ENCODE peak calls at places on chromosomes 3 and 15, in four cellular contexts. B, F, X and T are unnamed samples.

GRCh38 chr3:149487598-149488197 is 13.2 kb downstream of the TM4SF4 start:
- DNase-seq in F (no peak), B (peak; percentile 30), X (no peak), T (no peak)

GRCh38 chr15:72967397-72967796 is 84.9 kb upstream of the NEO1 start:
- DNase-seq in B (no peak), X (no peak), F (no peak), T (no peak)

GRCh38 chr3:171566803-171567422 is 106.7 kb upstream of the TNIK start:
- DNase-seq in B (peak; percentile 63), X (no peak), F (peak; percentile 42), T (peak; percentile 41)

GRCh38 chr3:185960518-185961288 is 22.9 kb upstream of the TRA2B start:
- DNase-seq in F (no peak), B (peak; percentile 28), X (no peak), T (peak; percentile 82)

GRCh38 chr15:41194444-41194843 is 36.1 kb downstream of the EXD1 start:
- DNase-seq in B (no peak), X (no peak), F (no peak), T (no peak)

GRCh38 chr3:45253316-45253715 is 27.2 kb upstream of the TMEM158 start:
- DNase-seq in B (no peak), F (no peak), X (no peak), T (no peak)

GRCh38 chr3:153038779-153039178 is 123.2 kb upstream of the RAP2B start:
- DNase-seq in F (no peak), X (no peak), B (peak; percentile 73), T (peak; percentile 19)

GRCh38 chr3:53234130-53234840 is 21.5 kb downstream of the TKT start:
- DNase-seq in X (no peak), B (no peak), F (no peak), T (no peak)

GRCh38 chr3:190831225-190831624 is 31.3 kb downstream of the GMNC start:
- DNase-seq in X (no peak), F (no peak), B (no peak), T (no peak)

GRCh38 chr15:101006931-101007687 is 88.0 kb downstream of the LRRK1 start:
- DNase-seq in B (peak; percentile 87), X (peak; percentile 69), F (peak; percentile 27), T (peak; percentile 68)

GRCh38 chr3:60703956-60704736 is 547.1 kb downstream of the FHIT start:
- DNase-seq in B (no peak), X (no peak), F (no peak), T (no peak)

GRCh38 chr15:62603757-62604156 is 438.7 kb upstream of the C2CD4B start:
- DNase-seq in X (no peak), F (no peak), B (no peak), T (no peak)

GRCh38 chr15:62598217-62598616 is 433.1 kb upstream of the C2CD4B start:
- DNase-seq in F (no peak), X (no peak), B (no peak), T (no peak)

GRCh38 chr15:62605292-62605691 is 437.3 kb upstream of the TPM1 start:
- DNase-seq in F (no peak), B (no peak), X (no peak), T (no peak)

GRCh38 chr15:62601779-62602540 is 436.9 kb upstream of the C2CD4B start:
- DNase-seq in X (no peak), B (no peak), F (no peak), T (no peak)

DNA sequence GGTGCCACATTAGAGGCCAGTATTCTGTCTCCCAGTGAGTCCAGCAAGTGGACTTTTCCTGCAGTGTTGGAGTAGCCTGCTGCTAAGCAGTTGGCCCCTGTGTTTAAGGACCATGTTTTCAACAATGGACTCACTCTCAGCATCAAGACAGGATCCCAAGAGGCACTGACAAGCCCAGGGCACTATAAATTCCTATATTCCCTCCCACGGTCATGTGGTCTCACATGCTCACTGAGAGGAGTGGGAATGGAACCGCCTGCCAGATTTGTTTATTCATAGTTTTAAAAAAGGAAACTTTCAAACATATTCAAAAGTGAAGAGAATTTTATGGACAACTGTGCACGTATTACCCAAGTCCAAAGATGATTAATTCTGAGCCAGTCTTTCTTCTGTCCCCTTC is 435.3 kb upstream of the C2CD4B start:
- DNase-seq in X (no peak), B (no peak), F (no peak), T (no peak)
- TF ChIP-seq KDM1A in X (no peak), B (no peak), F (no peak), T (no peak)

GRCh38 chr3:66099541-66100065 is 60.9 kb upstream of the MAGI1 start:
- DNase-seq in B (no peak), X (no peak), F (no peak), T (no peak)
- TF ChIP-seq CBX5 in B (no peak), X (no peak), F (no peak), T (no peak)

GRCh38 chr15:85589873-85590272 is 204.9 kb downstream of the KLHL25 start:
- DNase-seq in X (no peak), B (no peak), F (no peak), T (peak; percentile 82)

GRCh38 chr15:85587707-85588441 is 206.9 kb downstream of the KLHL25 start:
- DNase-seq in B (no peak), F (no peak), X (no peak), T (no peak)

GRCh38 chr15:85592148-85592547 is 202.6 kb downstream of the KLHL25 start:
- DNase-seq in X (no peak), B (no peak), F (no peak), T (peak; percentile 27)

GRCh38 chr15:85591622-85592021 is 203.1 kb downstream of the KLHL25 start:
- DNase-seq in B (no peak), F (no peak), X (no peak), T (no peak)

DNA sequence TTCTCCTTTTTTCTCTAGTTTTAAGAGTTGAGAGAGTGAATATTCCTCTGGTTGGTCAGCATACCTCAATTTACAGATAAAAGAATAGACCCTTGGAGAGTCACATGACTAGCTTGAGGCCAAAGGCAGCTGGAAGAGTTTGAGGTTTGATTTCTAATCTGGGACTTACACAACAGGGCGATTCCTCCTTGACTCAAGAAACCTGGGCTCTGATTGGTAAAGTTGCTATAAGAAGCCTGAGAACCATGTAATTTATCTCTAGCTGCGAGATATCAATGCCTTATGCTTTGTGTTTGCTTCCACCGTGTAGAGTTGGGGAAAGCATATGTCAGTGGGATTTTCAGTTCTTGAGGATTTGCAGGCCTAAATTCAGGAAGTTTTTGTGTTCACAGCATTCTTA is 206.1 kb downstream of the KLHL25 start:
- DNase-seq in X (no peak), B (no peak), F (no peak), T (no peak)
- TF ChIP-seq KDM1A in X (no peak), B (no peak), F (no peak), T (no peak)

DNA sequence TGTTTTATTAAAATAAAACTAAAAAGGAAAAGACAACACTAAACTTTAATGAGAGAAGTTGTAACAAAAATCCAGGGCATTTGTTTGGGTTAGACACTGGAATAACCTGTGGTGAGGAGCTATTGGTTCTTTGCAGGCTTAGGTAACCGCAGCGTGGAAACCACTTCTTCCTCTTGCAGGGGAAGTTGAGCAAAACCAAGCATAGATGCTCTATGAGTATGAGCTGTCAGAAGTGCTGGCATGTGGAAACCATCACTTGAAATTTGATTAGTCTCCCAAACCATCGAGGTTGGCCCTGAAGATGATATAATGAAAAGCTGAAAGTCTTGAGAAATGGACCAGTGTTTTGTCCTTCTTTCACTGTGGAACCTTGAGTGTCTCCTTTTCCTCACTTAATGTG is 127.1 kb upstream of the RBMS3 start:
- DNase-seq in X (no peak), B (no peak), F (peak; percentile 15), T (no peak)
- TF ChIP-seq CBX5 in X (no peak), B (no peak), F (no peak), T (no peak)

GRCh38 chr15:34358367-34358766 is 8.6 kb downstream of the LPCAT4 start:
- DNase-seq in B (no peak), X (no peak), F (no peak), T (no peak)
- TF ChIP-seq KDM1A in B (no peak), X (no peak), F (no peak), T (no peak)

GRCh38 chr3:120636790-120637401 is 40.8 kb downstream of the NDUFB4 start:
- DNase-seq in B (no peak), X (no peak), F (no peak), T (no peak)

GRCh38 chr3:120641696-120642246 is 40.3 kb downstream of the HGD start:
- DNase-seq in F (no peak), X (no peak), B (no peak), T (no peak)

GRCh38 chr3:120640231-120640630 is 41.8 kb downstream of the HGD start:
- DNase-seq in B (no peak), F (no peak), X (no peak), T (no peak)

GRCh38 chr3:120634539-120634938 is 38.4 kb downstream of the NDUFB4 start:
- DNase-seq in F (no peak), X (no peak), B (no peak), T (no peak)

DNA sequence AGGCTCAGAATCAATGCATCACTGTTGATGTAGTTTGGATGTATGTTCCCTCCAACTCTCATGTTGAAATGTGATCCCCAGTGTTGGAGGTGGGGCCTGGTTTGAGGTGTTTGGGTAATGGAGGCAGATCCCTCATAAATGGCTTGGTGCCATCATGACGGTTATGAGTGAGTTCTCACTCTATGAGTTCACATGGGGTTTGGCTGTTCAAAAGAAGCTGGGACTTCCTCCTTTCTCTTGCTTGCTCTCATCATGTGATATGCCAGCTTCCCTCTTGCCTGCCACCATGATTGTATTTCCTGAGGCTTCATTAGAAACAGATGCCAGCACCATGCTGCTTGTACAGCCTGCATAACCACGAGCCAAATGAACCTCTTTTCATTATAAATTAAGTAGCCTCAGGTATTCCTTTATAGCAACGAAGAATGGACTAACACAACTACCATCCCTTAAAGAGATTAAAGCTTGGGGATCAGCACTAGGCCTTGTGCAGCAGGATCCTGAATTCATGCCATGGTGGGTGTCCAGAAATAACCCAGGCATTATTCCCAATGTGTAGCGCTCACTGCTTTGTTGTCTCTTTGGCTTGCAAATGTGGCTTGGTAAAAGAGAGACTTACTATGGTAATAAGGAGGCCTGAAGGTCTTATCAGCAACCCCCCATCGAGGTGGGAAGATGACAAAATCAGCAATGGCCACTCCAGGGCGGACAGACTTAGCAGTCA is 41.9 kb downstream of the NDUFB4 start:
- DNase-seq in B (no peak), X (no peak), F (no peak), T (no peak)
- TF ChIP-seq CBX5 in B (no peak), X (no peak), F (no peak), T (no peak)